ENCODE peak calls at places on chromosomes 5 and 9, in five cellular contexts. Q is astrocyte of the spinal cord, Y is PC-3, P is tibial artery, K is GM23338. L is an unnamed sample.

GRCh38 chr9:127067603-127068220 is 54.7 kb downstream of the ANGPTL2 start:
- DNase-seq in Q (no peak), Y (peak; percentile 87), P (no peak), K (peak; percentile 42), L (no peak)

GRCh38 chr5:135709998-135710670 is 124.3 kb upstream of the SLC25A48 start:
- DNase-seq in Q (no peak), Y (no peak), P (no peak), K (no peak), L (no peak)

GRCh38 chr9:95503369-95503768 is 13.4 kb downstream of the PTCH1 start:
- DNase-seq in Q (no peak), Y (no peak), P (no peak), K (no peak), L (no peak)

GRCh38 chr9:130922815-130923610 is 16.0 kb downstream of the FIBCD1 start:
- DNase-seq in Q (no peak), Y (no peak), P (no peak), K (no peak), L (no peak)

GRCh38 chr5:83467315-83468044 is 4.1 kb upstream of the VCAN start:
- DNase-seq in Q (peak; percentile 79), Y (peak; percentile 2), P (peak; percentile 62), K (peak; percentile 36), L (peak; percentile 56)

GRCh38 chr9:90300901-90301688 is 341.5 kb downstream of the DIRAS2 start:
- DNase-seq in Q (peak; percentile 96), Y (peak; percentile 76), P (no peak), K (no peak), L (peak; percentile 79)

GRCh38 chr5:36644727-36645126 is 38.3 kb downstream of the SLC1A3 start:
- DNase-seq in Q (no peak), Y (peak; percentile 8), P (no peak), K (peak; percentile 24), L (peak; percentile 85)

GRCh38 chr5:132905938-132906337 is 32.5 kb downstream of the LEAP2 start:
- DNase-seq in Q (no peak), Y (no peak), P (no peak), K (peak; percentile 32), L (peak; percentile 85)

GRCh38 chr5:64292611-64293215 is 127.1 kb downstream of the RNF180 start:
- DNase-seq in Q (peak; percentile 29), Y (no peak), P (no peak), K (no peak), L (no peak)

GRCh38 chr5:41410737-41411136 is 99.7 kb downstream of the PLCXD3 start:
- DNase-seq in Q (no peak), Y (no peak), P (no peak), K (peak; percentile 54), L (no peak)

GRCh38 chr5:119355636-119356383 is at the start of gene TNFAIP8:
- DNase-seq in Q (peak; percentile 71), Y (peak; percentile 69), P (peak; percentile 86), K (peak; percentile 78), L (peak; percentile 54)

GRCh38 chr5:59254055-59254687 is 639.4 kb downstream of the PDE4D start:
- DNase-seq in Q (no peak), Y (no peak), P (no peak), K (no peak), L (no peak)

GRCh38 chr9:126965541-126966428 is 51.2 kb downstream of the RALGPS1 start:
- DNase-seq in Q (peak; percentile 59), Y (peak; percentile 55), P (peak; percentile 73), K (peak; percentile 74), L (peak; percentile 72)

GRCh38 chr5:126543660-126544059 is 51.4 kb downstream of the ALDH7A1 start:
- DNase-seq in Q (no peak), Y (no peak), P (no peak), K (no peak), L (no peak)

GRCh38 chr5:8700691-8701090 is 831.7 kb downstream of the MTRR start:
- DNase-seq in Q (no peak), Y (no peak), P (no peak), K (no peak), L (peak; percentile 59)

GRCh38 chr5:82422751-82423181 is 144.6 kb upstream of the RPS23 start:
- DNase-seq in Q (peak; percentile 60), Y (no peak), P (peak; percentile 68), K (no peak), L (peak; percentile 31)

GRCh38 chr9:93132946-93133640 is 958 bp downstream of the NINJ1 start:
- DNase-seq in Q (no peak), Y (peak; percentile 39), P (peak; percentile 86), K (peak; percentile 54), L (no peak)

GRCh38 chr5:141040093-141040762 is 10.9 kb upstream of the PCDHB1 start:
- DNase-seq in Q (no peak), Y (peak; percentile 79), P (no peak), K (peak; percentile 92), L (no peak)
- TF ChIP-seq CTCF in Q (no peak), Y (peak; percentile 78), P (no peak), K (peak; percentile 89), L (no peak)

GRCh38 chr9:128192601-128193371 is 1.4 kb upstream of the CIZ1 start:
- DNase-seq in Q (peak; percentile 82), Y (peak; percentile 93), P (peak; percentile 96), K (peak; percentile 79), L (peak; percentile 96)
- H3K4me3 ChIP-seq in Q (peak overlapping the region; percentile 62), Y (peak overlapping the region; percentile 38), P (peak overlapping the region; percentile 86), K (peak overlapping the region; percentile 46), L (peak overlapping the region; percentile 89)

GRCh38 chr9:36868591-36869282 is 165.3 kb downstream of the PAX5 start:
- DNase-seq in Q (no peak), Y (no peak), P (no peak), K (no peak), L (no peak)

GRCh38 chr9:36867672-36868471 is 166.2 kb downstream of the PAX5 start:
- DNase-seq in Q (no peak), Y (no peak), P (no peak), K (no peak), L (no peak)

GRCh38 chr9:36865731-36866635 is 168.1 kb downstream of the PAX5 start:
- DNase-seq in Q (no peak), Y (no peak), P (no peak), K (no peak), L (no peak)

GRCh38 chr9:36867241-36867640 is 166.8 kb downstream of the PAX5 start:
- DNase-seq in Q (no peak), Y (no peak), P (no peak), K (no peak), L (no peak)

GRCh38 chr9:36866840-36867239 is 167.2 kb downstream of the PAX5 start:
- DNase-seq in Q (no peak), Y (no peak), P (no peak), K (peak; percentile 42), L (no peak)
- TF ChIP-seq CTCF in Q (peak; percentile 17), Y (peak; percentile 41), P (no peak), K (peak; percentile 43), L (no peak)

GRCh38 chr9:132670359-132670815 is at the start of gene GTF3C4:
- DNase-seq in Q (no peak), Y (peak; percentile 61), P (peak; percentile 91), K (peak; percentile 89), L (no peak)

GRCh38 chr9:132671620-132672412 is 1.6 kb downstream of the GTF3C4 start:
- DNase-seq in Q (no peak), Y (no peak), P (no peak), K (no peak), L (peak; percentile 48)

GRCh38 chr9:132670816-132671371 is 630 bp downstream of the GTF3C4 start:
- DNase-seq in Q (no peak), Y (peak; percentile 4), P (peak; percentile 64), K (peak; percentile 80), L (peak; percentile 22)

GRCh38 chr9:132673355-132673754 is 3.1 kb downstream of the GTF3C4 start:
- DNase-seq in Q (peak; percentile 41), Y (peak; percentile 70), P (no peak), K (peak; percentile 63), L (peak; percentile 70)

DNA sequence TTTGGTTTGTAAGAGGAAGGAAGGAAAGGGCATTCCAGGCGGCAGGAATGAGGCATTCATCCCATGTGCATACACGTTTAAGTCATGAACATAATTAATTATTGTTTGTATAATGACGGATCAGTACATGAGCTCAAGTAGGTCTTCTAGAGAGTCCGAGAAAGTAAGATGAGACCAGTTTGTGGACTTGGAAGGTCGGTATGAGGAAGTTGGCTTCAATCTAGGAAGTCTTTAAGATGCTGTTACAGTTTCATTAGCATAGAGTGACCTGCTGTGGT is 2.1 kb downstream of the GTF3C4 start:
- DNase-seq in Q (no peak), Y (peak; percentile 80), P (no peak), K (no peak), L (peak; percentile 20)
- H3K4me3 ChIP-seq in Q (no peak overlapping the region), Y (peak overlapping the region; percentile 91), P (no peak overlapping the region), K (peak overlapping the region; percentile 59), L (peak overlapping the region; percentile 87)

DNA sequence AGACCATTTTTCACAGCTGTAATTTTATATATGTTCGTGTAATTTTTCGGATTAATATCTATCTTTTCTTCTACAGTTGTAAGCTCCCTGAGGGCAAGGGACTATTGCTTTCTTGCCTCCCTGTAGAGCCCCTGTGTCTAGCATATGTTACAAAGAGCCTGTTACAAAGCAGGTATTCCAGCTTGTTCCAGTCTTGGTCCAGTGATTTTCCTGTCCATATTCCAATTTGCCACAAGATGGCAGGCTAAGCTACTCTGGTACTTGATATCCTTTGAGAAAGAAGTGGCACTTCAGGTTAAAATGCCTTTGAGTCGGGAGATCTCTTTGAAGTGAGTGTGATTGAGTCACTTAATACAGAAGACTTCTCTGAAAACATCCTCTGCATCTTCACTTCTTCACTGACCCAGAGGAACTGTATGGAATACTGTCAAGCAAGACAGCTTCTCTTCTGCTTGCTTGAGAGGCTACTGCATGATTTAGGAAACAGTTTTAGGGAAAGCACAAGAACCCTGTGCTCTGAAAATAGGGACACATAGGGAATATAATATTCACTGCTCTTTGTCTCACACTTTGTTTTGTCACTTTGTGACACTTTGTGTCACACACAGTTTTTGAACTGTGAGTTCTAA is 24.5 kb downstream of the CAVIN4 start:
- DNase-seq in Q (peak; percentile 61), Y (peak; percentile 65), P (no peak), K (peak; percentile 90), L (peak; percentile 58)
- TF ChIP-seq CTCF in Q (peak; percentile 73), Y (peak; percentile 69), P (peak; percentile 27), K (peak; percentile 94), L (peak; percentile 67)

DNA sequence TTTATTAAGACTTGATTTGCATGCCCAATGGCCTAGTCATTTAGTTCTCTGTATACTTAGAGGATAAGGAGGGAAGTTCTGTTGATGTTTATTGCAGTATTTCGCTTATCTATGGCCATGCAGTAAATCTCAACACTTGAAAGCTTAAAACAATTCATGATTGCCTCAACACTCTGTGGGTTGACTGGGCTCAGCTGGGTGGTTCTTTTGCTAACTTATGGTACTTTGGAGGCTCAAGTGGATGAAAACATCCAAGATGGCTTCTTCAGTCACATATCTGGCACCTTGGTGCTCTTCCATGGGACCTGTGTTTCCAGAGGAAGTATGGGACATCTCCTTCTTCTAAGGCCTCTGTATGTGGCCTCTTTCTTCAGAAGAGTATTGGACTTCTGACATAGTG is 10.3 kb upstream of the ROR2 start:
- DNase-seq in Q (no peak), Y (no peak), P (no peak), K (no peak), L (no peak)
- H3K4me3 ChIP-seq in Q (no peak overlapping the region), Y (no peak overlapping the region), P (no peak overlapping the region), K (no peak overlapping the region), L (no peak overlapping the region)

GRCh38 chr9:27679338-27679737 is 106.1 kb upstream of the C9orf72 start:
- DNase-seq in Q (no peak), Y (no peak), P (no peak), K (peak; percentile 36), L (no peak)

GRCh38 chr9:27688954-27689353 is 115.7 kb upstream of the C9orf72 start:
- DNase-seq in Q (no peak), Y (no peak), P (no peak), K (no peak), L (no peak)

GRCh38 chr9:27683181-27683580 is 109.9 kb upstream of the C9orf72 start:
- DNase-seq in Q (no peak), Y (no peak), P (no peak), K (no peak), L (no peak)
- TF ChIP-seq CTCF in Q (no peak), Y (no peak), P (no peak), K (no peak), L (no peak)